ENCODE peak calls at places on chromosomes 6 and 20, in ten cellular contexts. C, D, K, B, G, W, N, R, Q and U are unnamed samples.

GRCh38 chr6:165245287-165245686 is 64.1 kb downstream of the C6orf118 start:
- DNase-seq in Q (no peak), G (no peak), C (no peak), N (no peak), B (peak; percentile 16), K (no peak), R (no peak), W (no peak), D (no peak), U (no peak)

GRCh38 chr20:25073544-25073943 is 8.4 kb downstream of the VSX1 start:
- DNase-seq in Q (no peak), B (no peak), G (no peak), D (no peak), N (no peak), R (no peak), W (no peak), K (no peak), C (no peak), U (peak; percentile 57)

GRCh38 chr20:62366370-62367135 is 559 bp downstream of the LAMA5 start:
- DNase-seq in W (peak; percentile 87), C (no peak), D (peak; percentile 82), R (no peak), K (no peak), Q (no peak), N (peak; percentile 91), B (no peak), G (no peak), U (no peak)

GRCh38 chr6:6678185-6678671 is 89.7 kb downstream of the LY86 start:
- DNase-seq in R (no peak), G (no peak), C (no peak), B (no peak), K (no peak), D (no peak), N (no peak), W (no peak), Q (no peak), U (no peak)

GRCh38 chr6:168374541-168375071 is 55.0 kb upstream of the DACT2 start:
- DNase-seq in D (no peak), B (no peak), R (no peak), Q (no peak), K (no peak), W (no peak), N (no peak), G (no peak), C (no peak), U (no peak)

GRCh38 chr6:712805-713204 is 19.9 kb upstream of the EXOC2 start:
- DNase-seq in C (no peak), Q (no peak), B (no peak), G (no peak), D (no peak), N (no peak), K (no peak), R (no peak), W (no peak), U (no peak)

GRCh38 chr6:90436403-90436802 is 139.8 kb upstream of the BACH2 start:
- DNase-seq in Q (no peak), N (no peak), K (no peak), R (no peak), D (no peak), B (no peak), C (no peak), G (no peak), W (no peak), U (no peak)

GRCh38 chr20:24236204-24236603 is 233.2 kb upstream of the SYNDIG1 start:
- DNase-seq in C (no peak), K (no peak), Q (no peak), B (no peak), W (no peak), R (no peak), N (no peak), G (no peak), D (no peak), U (no peak)

GRCh38 chr6:72425003-72425681 is 196.7 kb upstream of the KCNQ5 start:
- DNase-seq in R (no peak), W (no peak), Q (no peak), K (peak; percentile 64), B (peak; percentile 88), N (no peak), G (no peak), C (peak; percentile 91), D (no peak), U (no peak)

GRCh38 chr6:24205020-24205492 is 79.0 kb downstream of the NRSN1 start:
- DNase-seq in K (peak; percentile 10), Q (peak; percentile 8), G (no peak), W (no peak), D (peak; percentile 31), N (no peak), B (no peak), R (no peak), C (peak; percentile 31), U (no peak)

GRCh38 chr6:31689249-31690110 is 8.6 kb upstream of the LY6G5C start:
- DNase-seq in C (no peak), R (no peak), W (peak; percentile 69), N (no peak), B (no peak), K (no peak), Q (no peak), G (peak; percentile 22), D (peak; percentile 61), U (no peak)

GRCh38 chr6:3835055-3835731 is 14.0 kb upstream of the FAM50B start:
- DNase-seq in C (no peak), K (no peak), D (no peak), N (peak; percentile 36), R (peak; percentile 45), B (no peak), W (no peak), Q (no peak), G (no peak), U (peak; percentile 56)

GRCh38 chr6:170278743-170279094 is 12.2 kb downstream of the DLL1 start:
- DNase-seq in Q (no peak), R (no peak), C (no peak), K (no peak), W (no peak), G (no peak), D (no peak), N (no peak), B (no peak), U (no peak)

GRCh38 chr6:142617158-142617557 is 315.4 kb downstream of the ADGRG6 start:
- DNase-seq in G (no peak), C (no peak), Q (no peak), N (no peak), K (no peak), R (no peak), B (no peak), D (no peak), W (no peak), U (no peak)

GRCh38 chr6:5135783-5136376 is 50.7 kb downstream of the PPP1R3G start:
- DNase-seq in W (peak; percentile 63), K (no peak), G (peak; percentile 44), D (peak; percentile 33), Q (peak; percentile 13), R (no peak), B (no peak), N (peak; percentile 16), C (no peak), U (no peak)

GRCh38 chr6:7594579-7595125 is 4.7 kb downstream of the SNRNP48 start:
- DNase-seq in Q (no peak), W (no peak), R (no peak), B (no peak), K (no peak), N (no peak), G (no peak), C (no peak), D (no peak), U (no peak)

GRCh38 chr6:85669735-85670194 is 27.1 kb upstream of the SYNCRIP start:
- DNase-seq in C (no peak), Q (no peak), K (no peak), N (no peak), B (no peak), R (no peak), G (peak; percentile 32), D (peak; percentile 26), W (no peak), U (no peak)

GRCh38 chr6:110053395-110054240 is 75.5 kb downstream of the GPR6 start:
- DNase-seq in R (no peak), G (no peak), D (peak; percentile 74), C (peak; percentile 26), N (no peak), W (no peak), B (peak; percentile 23), K (peak; percentile 24), Q (peak; percentile 22), U (peak; percentile 67)

GRCh38 chr6:37376078-37376743 is 22.4 kb downstream of the RNF8 start:
- DNase-seq in B (no peak), W (no peak), K (no peak), N (no peak), Q (no peak), C (no peak), D (no peak), R (no peak), G (no peak), U (no peak)

GRCh38 chr20:12644481-12644880 is 364.3 kb upstream of the SPTLC3 start:
- DNase-seq in W (no peak), K (no peak), G (no peak), Q (no peak), D (no peak), C (no peak), N (no peak), R (no peak), B (no peak), U (no peak)

GRCh38 chr6:151143337-151143736 is 96.4 kb upstream of the AKAP12 start:
- DNase-seq in R (no peak), D (no peak), Q (no peak), N (no peak), W (no peak), B (no peak), K (no peak), C (no peak), G (no peak), U (no peak)

GRCh38 chr20:34271961-34272360 is 30.7 kb downstream of the ASIP start:
- DNase-seq in D (no peak), W (no peak), B (peak; percentile 50), K (no peak), C (peak; percentile 45), Q (no peak), N (no peak), G (no peak), R (no peak), U (no peak)

GRCh38 chr20:19433371-19434316 is 221.2 kb downstream of the SLC24A3 start:
- DNase-seq in R (no peak), K (no peak), B (no peak), D (no peak), G (no peak), N (no peak), C (peak; percentile 45), Q (no peak), W (no peak), U (no peak)

GRCh38 chr6:158492881-158493280 is 67.0 kb upstream of the TMEM181 start:
- DNase-seq in N (no peak), C (no peak), B (no peak), D (no peak), K (no peak), W (no peak), G (no peak), Q (no peak), R (no peak), U (no peak)

GRCh38 chr6:132365319-132365907 is 35.9 kb downstream of the MOXD1 start:
- DNase-seq in B (no peak), C (no peak), W (no peak), D (peak; percentile 8), R (no peak), N (no peak), Q (no peak), K (no peak), G (no peak), U (no peak)

GRCh38 chr20:46273701-46274100 is 34.6 kb downstream of the CDH22 start:
- DNase-seq in N (no peak), B (no peak), G (no peak), Q (no peak), K (no peak), R (no peak), W (no peak), C (no peak), D (no peak), U (no peak)